ENCODE peak calls at places on chromosomes 3 and 15, in four cellular contexts. M is upper lobe of left lung, I is A549, P is gastrocnemius medialis. H is an unnamed sample.

GRCh38 chr15:90680371-90680935 is 36.7 kb upstream of the BLM start:
- DNase-seq in I (no peak), P (no peak), M (no peak), H (peak; percentile 31)

GRCh38 chr15:41811432-41812195 is 16.3 kb upstream of the JMJD7 start:
- DNase-seq in M (peak; percentile 70), I (peak; percentile 70), P (peak; percentile 67), H (peak; percentile 80)

GRCh38 chr3:189304465-189305341 is 132.9 kb downstream of the TPRG1 start:
- DNase-seq in I (peak; percentile 95), P (no peak), M (no peak), H (no peak)

GRCh38 chr3:170154084-170154483 is 27.4 kb downstream of the PHC3 start:
- DNase-seq in M (no peak), P (no peak), I (no peak), H (no peak)

GRCh38 chr15:41713047-41713446 is 52.8 kb downstream of the MGA start:
- DNase-seq in P (no peak), I (no peak), M (no peak), H (no peak)

GRCh38 chr3:30737746-30738499 is 131.5 kb downstream of the TGFBR2 start:
- DNase-seq in M (no peak), I (no peak), P (no peak), H (no peak)

GRCh38 chr15:43968551-43968950 is 141.7 kb downstream of the WDR76 start:
- DNase-seq in I (no peak), P (no peak), M (no peak), H (no peak)

GRCh38 chr3:193782280-193782654 is 189.3 kb downstream of the OPA1 start:
- DNase-seq in I (peak; percentile 28), P (no peak), M (no peak), H (no peak)

GRCh38 chr3:40018369-40018768 is 209.0 kb downstream of the MYRIP start:
- DNase-seq in I (no peak), P (no peak), M (no peak), H (no peak)

GRCh38 chr3:40009991-40010390 is 200.6 kb downstream of the MYRIP start:
- DNase-seq in P (no peak), M (no peak), I (no peak), H (no peak)

GRCh38 chr3:40008796-40009195 is 199.4 kb downstream of the MYRIP start:
- DNase-seq in M (no peak), I (no peak), P (no peak), H (no peak)

GRCh38 chr3:40016391-40016790 is 207.0 kb downstream of the MYRIP start:
- DNase-seq in P (no peak), I (no peak), M (no peak), H (no peak)

GRCh38 chr3:40012381-40012780 is 203.0 kb downstream of the MYRIP start:
- DNase-seq in P (no peak), I (no peak), M (no peak), H (no peak)
- TF ChIP-seq POLR2A in P (no peak), I (no peak), M (no peak), H (no peak)

GRCh38 chr3:45064512-45065372 is 38.6 kb downstream of the CLEC3B start:
- DNase-seq in I (no peak), M (no peak), P (no peak), H (no peak)
- H3K27ac ChIP-seq in I (no peak overlapping the region), M (peak overlapping the region; percentile 72), P (peak overlapping the region; percentile 23), H (no peak overlapping the region)

GRCh38 chr3:149635396-149635795 is 22.4 kb downstream of the WWTR1 start:
- DNase-seq in P (no peak), M (no peak), I (no peak), H (no peak)

GRCh38 chr3:149630806-149631205 is 27.0 kb downstream of the WWTR1 start:
- DNase-seq in I (no peak), P (no peak), M (no peak), H (no peak)

GRCh38 chr3:149632225-149632624 is 25.6 kb downstream of the WWTR1 start:
- DNase-seq in M (no peak), I (no peak), P (no peak), H (no peak)

GRCh38 chr3:149634072-149634471 is 23.8 kb downstream of the WWTR1 start:
- DNase-seq in P (no peak), M (no peak), I (no peak), H (no peak)

GRCh38 chr3:149634573-149634972 is 23.3 kb downstream of the WWTR1 start:
- DNase-seq in M (no peak), P (no peak), I (no peak), H (no peak)
- TF ChIP-seq POLR2A in M (no peak), P (no peak), I (no peak), H (no peak)

GRCh38 chr15:52653451-52653964 is 25.7 kb downstream of the ATOSA start:
- DNase-seq in I (peak; percentile 84), M (no peak), P (peak; percentile 47), H (no peak)
- H3K27ac ChIP-seq in I (peak overlapping the region; percentile 85), M (peak overlapping the region; percentile 52), P (peak overlapping the region; percentile 89), H (peak overlapping the region; percentile 82)

DNA sequence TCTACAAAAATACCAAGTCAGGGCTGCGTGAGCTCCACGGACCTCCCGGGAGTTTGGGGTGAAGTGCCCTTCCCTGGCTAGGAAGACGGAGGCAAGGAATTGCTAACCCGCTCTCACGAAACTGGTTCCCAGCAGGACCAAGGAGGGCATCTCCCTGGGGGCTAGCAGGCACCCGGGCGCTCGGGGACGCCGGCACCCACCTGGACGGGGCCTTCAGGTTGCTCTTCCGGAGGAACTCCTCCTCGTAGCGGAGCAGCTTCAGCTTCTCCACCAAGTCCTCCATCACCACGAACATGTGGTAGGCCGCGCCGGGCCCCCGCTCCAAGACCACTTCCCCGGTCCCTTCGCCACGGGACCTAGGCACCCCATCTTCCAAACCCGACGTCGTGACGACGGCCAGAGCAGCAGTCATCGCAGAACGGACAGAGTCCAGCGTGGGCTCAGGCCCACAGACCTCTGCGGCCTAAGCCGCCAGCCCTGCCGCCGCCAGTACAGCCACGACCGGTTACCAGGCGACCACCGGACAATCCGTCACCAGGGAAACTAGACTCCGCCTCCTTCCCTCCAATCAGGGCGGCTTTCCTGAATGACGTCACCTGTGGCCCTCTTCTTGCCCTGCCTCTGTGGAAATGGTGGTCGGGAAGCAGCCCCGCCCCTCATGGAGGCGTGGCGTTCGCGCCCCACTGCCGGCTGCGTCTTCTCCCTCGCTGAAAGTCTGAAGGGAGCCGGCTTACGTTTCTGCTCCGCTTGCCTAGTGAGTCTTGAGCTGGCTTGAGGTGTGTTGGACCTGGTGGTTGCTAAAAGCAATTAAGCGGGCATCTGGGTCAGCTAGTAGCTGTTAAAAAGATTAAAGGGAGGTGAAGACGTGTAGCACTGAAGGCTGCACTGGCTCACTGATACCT is at the start of gene IFT57:
- DNase-seq in M (peak; percentile 98), P (peak; percentile 94), I (peak; percentile 95), H (peak; percentile 94)
- TF ChIP-seq POLR2A in M (peak; percentile 92), P (peak; percentile 15), I (peak; percentile 32), H (peak; percentile 78)

DNA sequence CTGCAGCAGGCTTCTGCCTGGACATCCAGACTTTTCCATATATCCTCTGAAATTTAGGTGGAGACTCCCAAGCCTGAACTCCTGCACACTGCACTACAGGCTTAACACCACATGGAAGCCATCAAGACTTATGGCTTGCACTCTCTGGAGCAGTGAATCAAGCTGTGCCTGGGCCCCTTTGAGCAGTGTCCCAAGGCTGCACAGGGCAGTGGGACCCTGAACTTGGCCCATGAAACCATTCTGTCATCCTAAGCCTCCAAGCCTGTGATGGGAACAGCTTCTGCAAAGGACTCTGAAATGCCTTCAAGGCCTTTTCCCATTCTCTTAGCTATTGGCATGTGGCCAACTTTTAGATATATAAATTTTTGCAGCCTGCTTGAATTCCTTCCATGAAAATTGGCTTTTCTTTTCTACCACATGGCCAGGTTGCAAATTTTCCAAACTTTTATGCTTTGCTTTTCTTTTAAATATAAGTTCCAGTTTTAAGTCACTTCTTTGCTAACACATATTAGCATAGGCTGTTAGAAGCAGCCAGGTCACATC is 257.8 kb upstream of the DCBLD2 start:
- DNase-seq in M (no peak), P (no peak), I (no peak), H (no peak)
- H3K27ac ChIP-seq in M (no peak overlapping the region), P (no peak overlapping the region), I (no peak overlapping the region), H (no peak overlapping the region)

GRCh38 chr3:32888739-32889138 is 62.7 kb upstream of the CCR4 start:
- DNase-seq in I (no peak), M (no peak), P (no peak), H (no peak)

GRCh38 chr3:32890420-32891276 is 60.8 kb upstream of the CCR4 start:
- DNase-seq in I (no peak), M (peak; percentile 64), P (no peak), H (no peak)

GRCh38 chr3:32892625-32893598 is 58.5 kb upstream of the CCR4 start:
- DNase-seq in M (no peak), P (no peak), I (no peak), H (no peak)

GRCh38 chr3:32894977-32895376 is 56.5 kb upstream of the CCR4 start:
- DNase-seq in P (no peak), I (no peak), M (no peak), H (no peak)

GRCh38 chr3:32891365-32891764 is 60.1 kb upstream of the CCR4 start:
- DNase-seq in P (no peak), M (peak; percentile 46), I (no peak), H (no peak)
- TF ChIP-seq POLR2A in P (no peak), M (no peak), I (no peak), H (no peak)

GRCh38 chr3:53191836-53192480 is 30.9 kb downstream of the PRKCD start:
- DNase-seq in I (no peak), M (no peak), P (no peak), H (no peak)

GRCh38 chr3:53194218-53195065 is 33.4 kb downstream of the PRKCD start:
- DNase-seq in I (no peak), M (no peak), P (no peak), H (no peak)

GRCh38 chr3:53195066-53195450 is 34.0 kb downstream of the PRKCD start:
- DNase-seq in M (no peak), I (no peak), P (no peak), H (no peak)

GRCh38 chr3:53192608-53193007 is 31.6 kb downstream of the PRKCD start:
- DNase-seq in M (no peak), I (no peak), P (no peak), H (no peak)

GRCh38 chr3:53193466-53194217 is 32.6 kb downstream of the PRKCD start:
- DNase-seq in I (no peak), P (no peak), M (no peak), H (no peak)
- H3K27ac ChIP-seq in I (no peak overlapping the region), P (no peak overlapping the region), M (no peak overlapping the region), H (no peak overlapping the region)

H was measured in tibial nerve.